ENCODE peak calls at places on chromosomes 5 and 9, in four cellular contexts. R is activated T-cell treated with anti-CD3 and anti-CD28 coated beads, Interleukin-2, amount 50 U/mL, for 72 hours; G is H54; Q is NB4. Y is an unnamed sample.

GRCh38 chr5:176873541-176874172 is 25.5 kb downstream of the HK3 start:
- DNase-seq in R (no peak), G (no peak), Q (no peak), Y (no peak)

GRCh38 chr5:89697581-89697980 is 712.0 kb downstream of the CETN3 start:
- DNase-seq in R (no peak), G (no peak), Q (no peak), Y (no peak)

GRCh38 chr5:57246426-57246825 is 72.6 kb downstream of the GPBP1 start:
- DNase-seq in R (no peak), G (no peak), Q (no peak), Y (no peak)

GRCh38 chr5:142816577-142816976 is 46.4 kb downstream of the ARHGAP26 start:
- DNase-seq in R (no peak), G (no peak), Q (no peak), Y (no peak)

GRCh38 chr9:97706246-97706645 is 9.1 kb upstream of the XPA start:
- DNase-seq in R (no peak), G (no peak), Q (no peak), Y (no peak)

GRCh38 chr5:143262393-143263174 is 140.9 kb downstream of the NR3C1 start:
- DNase-seq in R (no peak), G (no peak), Q (peak; percentile 16), Y (no peak)

GRCh38 chr9:85743290-85744128 is 1.8 kb upstream of the AGTPBP1 start:
- DNase-seq in R (peak; percentile 19), G (peak; percentile 49), Q (peak; percentile 87), Y (peak; percentile 72)

GRCh38 chr5:126523818-126524522 is 71.0 kb downstream of the ALDH7A1 start:
- DNase-seq in R (no peak), G (no peak), Q (no peak), Y (no peak)

GRCh38 chr9:130030821-130031481 is 12.0 kb downstream of the FNBP1 start:
- DNase-seq in R (peak; percentile 37), G (no peak), Q (no peak), Y (no peak)

GRCh38 chr9:35757527-35758275 is 3.6 kb upstream of the MSMP start:
- DNase-seq in R (no peak), G (no peak), Q (no peak), Y (peak; percentile 6)

GRCh38 chr9:121317737-121318630 is 50.0 kb downstream of the GSN start:
- DNase-seq in R (no peak), G (no peak), Q (no peak), Y (no peak)

GRCh38 chr5:87966213-87966612 is 302.4 kb downstream of the TMEM161B start:
- DNase-seq in R (no peak), G (no peak), Q (no peak), Y (no peak)

GRCh38 chr9:83032065-83032625 is 30.8 kb downstream of the RASEF start:
- DNase-seq in R (no peak), G (no peak), Q (no peak), Y (no peak)

GRCh38 chr5:89064691-89065207 is 181.8 kb upstream of the MEF2C start:
- DNase-seq in R (no peak), G (no peak), Q (no peak), Y (no peak)

GRCh38 chr9:34338664-34339063 is 9.3 kb downstream of the NUDT2 start:
- DNase-seq in R (no peak), G (no peak), Q (no peak), Y (no peak)

GRCh38 chr5:600551-601541 is 11.3 kb upstream of the CEP72 start:
- DNase-seq in R (no peak), G (no peak), Q (no peak), Y (no peak)

GRCh38 chr9:69546265-69546664 is 125.9 kb downstream of the APBA1 start:
- DNase-seq in R (no peak), G (no peak), Q (peak; percentile 1), Y (no peak)

GRCh38 chr9:110076894-110077725 is 130.8 kb downstream of the C9orf152 start:
- DNase-seq in R (no peak), G (peak; percentile 27), Q (no peak), Y (no peak)

GRCh38 chr5:80576383-80576782 is 6.3 kb upstream of the ANKRD34B start:
- DNase-seq in R (no peak), G (no peak), Q (no peak), Y (no peak)

GRCh38 chr5:93755716-93756115 is 14.3 kb upstream of the POU5F2 start:
- DNase-seq in R (no peak), G (no peak), Q (no peak), Y (no peak)

GRCh38 chr5:90546216-90546837 is 12.3 kb upstream of the ADGRV1 start:
- DNase-seq in R (no peak), G (no peak), Q (no peak), Y (no peak)

GRCh38 chr5:178542455-178542854 is 47.7 kb downstream of the COL23A1 start:
- DNase-seq in R (no peak), G (no peak), Q (no peak), Y (no peak)

GRCh38 chr5:40615586-40616193 is 64.0 kb upstream of the PTGER4 start:
- DNase-seq in R (no peak), G (no peak), Q (peak; percentile 83), Y (peak; percentile 91)

GRCh38 chr5:112420111-112420864 is 1.2 kb upstream of the EPB41L4A start:
- DNase-seq in R (peak; percentile 72), G (no peak), Q (peak; percentile 6), Y (no peak)

GRCh38 chr9:36759141-36759540 is 186.4 kb downstream of the MELK start:
- DNase-seq in R (no peak), G (no peak), Q (no peak), Y (no peak)

GRCh38 chr5:132677191-132677590 is 3.4 kb downstream of the IL4 start:
- DNase-seq in R (no peak), G (peak; percentile 98), Q (no peak), Y (no peak)

GRCh38 chr5:126043684-126044083 is 379.5 kb upstream of the GRAMD2B start:
- DNase-seq in R (no peak), G (no peak), Q (no peak), Y (no peak)